ENCODE peak calls at places on chromosomes 1 and 21, in six cellular contexts. V is bronchial epithelial cell; J is right cardiac atrium; O is C1 segment of cervical spinal cord; P is heart right ventricle; S is activated CD4-positive, CD25-positive, alpha-beta regulatory T cell treated with anti-CD3 and anti-CD28 coated beads, Interleukin-2, amount 50 U/mL, for 16 hours. R is an unnamed sample.
A peak's percentile ranks its signal among the peaks of the same experiment; 100 is the strongest.

GRCh38 chr1:179814513-179814838 is 63.1 kb downstream of the TOR1AIP2 start:
- DNase-seq in V (no peak), J (peak; percentile 78), O (peak; percentile 55), P (peak; percentile 68), S (no peak), R (peak; percentile 80)

GRCh38 chr1:85361106-85361505 is 84.7 kb upstream of the BCL10 start:
- DNase-seq in V (no peak), J (peak; percentile 16), O (no peak), P (no peak), S (no peak), R (no peak)

GRCh38 chr1:164587617-164588367 is 28.8 kb downstream of the PBX1 start:
- DNase-seq in V (no peak), J (no peak), O (no peak), P (no peak), S (no peak), R (no peak)

GRCh38 chr1:53274026-53274425 is 35.7 kb upstream of the MAGOH start:
- DNase-seq in V (no peak), J (no peak), O (no peak), P (no peak), S (no peak), R (no peak)

GRCh38 chr1:163201906-163202305 is 810 bp downstream of the RGS5 start:
- DNase-seq in V (no peak), J (no peak), O (no peak), P (no peak), S (no peak), R (no peak)

GRCh38 chr1:196651637-196652215 is at the start of gene CFH:
- DNase-seq in V (peak; percentile 78), J (no peak), O (no peak), P (no peak), S (no peak), R (no peak)

GRCh38 chr1:235588916-235589515 is 60.6 kb downstream of the GNG4 start:
- DNase-seq in V (peak; percentile 48), J (no peak), O (no peak), P (no peak), S (no peak), R (peak; percentile 31)

GRCh38 chr1:12060500-12060899 is 2.6 kb upstream of the TNFRSF8 start:
- DNase-seq in V (no peak), J (no peak), O (no peak), P (no peak), S (no peak), R (no peak)

GRCh38 chr1:180154325-180155201 is at the start of gene QSOX1:
- DNase-seq in V (peak; percentile 63), J (peak; percentile 93), O (peak; percentile 91), P (peak; percentile 91), S (peak; percentile 74), R (peak; percentile 96)

GRCh38 chr21:25639167-25639921 is at the start of gene JAM2:
- DNase-seq in V (no peak), J (peak; percentile 45), O (peak; percentile 42), P (peak; percentile 58), S (no peak), R (peak; percentile 67)

GRCh38 chr21:19256934-19257660 is 853.5 kb upstream of the TMPRSS15 start:
- DNase-seq in V (no peak), J (peak; percentile 21), O (no peak), P (no peak), S (no peak), R (no peak)

GRCh38 chr1:156836892-156837291 is 20.2 kb upstream of the SH2D2A start:
- DNase-seq in V (no peak), J (no peak), O (no peak), P (no peak), S (no peak), R (no peak)

GRCh38 chr21:17467392-17467791 is 45.5 kb upstream of the CXADR start:
- DNase-seq in V (peak; percentile 27), J (no peak), O (no peak), P (no peak), S (no peak), R (no peak)

GRCh38 chr1:80171101-80171500 is 1164.6 kb upstream of the ADGRL4 start:
- DNase-seq in V (peak; percentile 4), J (no peak), O (no peak), P (no peak), S (no peak), R (no peak)

GRCh38 chr1:247373721-247374141 is 42.1 kb upstream of the ZNF496 start:
- DNase-seq in V (no peak), J (peak; percentile 57), O (no peak), P (peak; percentile 60), S (peak; percentile 17), R (peak; percentile 67)

GRCh38 chr1:179474713-179475112 is 101.0 kb downstream of the NPHS2 start:
- DNase-seq in V (no peak), J (no peak), O (no peak), P (no peak), S (no peak), R (no peak)

GRCh38 chr1:151197863-151198253 is 494 bp upstream of the PIP5K1A start:
- DNase-seq in V (peak; percentile 62), J (no peak), O (no peak), P (no peak), S (no peak), R (no peak)

GRCh38 chr1:7471836-7472235 is 299.3 kb upstream of the VAMP3 start:
- DNase-seq in V (no peak), J (no peak), O (peak; percentile 9), P (no peak), S (no peak), R (no peak)

GRCh38 chr1:14571810-14572767 is 26.4 kb upstream of the KAZN start:
- DNase-seq in V (no peak), J (no peak), O (peak; percentile 6), P (no peak), S (no peak), R (no peak)

GRCh38 chr1:76291186-76291585 is 216.6 kb downstream of the ST6GALNAC3 start:
- DNase-seq in V (no peak), J (no peak), O (no peak), P (no peak), S (no peak), R (no peak)

GRCh38 chr21:46181436-46181835 is 2.8 kb downstream of the SPATC1L start:
- DNase-seq in V (no peak), J (no peak), O (no peak), P (peak; percentile 11), S (no peak), R (no peak)

GRCh38 chr21:42165901-42166300 is 53.0 kb upstream of the ABCG1 start:
- DNase-seq in V (no peak), J (no peak), O (no peak), P (no peak), S (no peak), R (peak; percentile 36)

GRCh38 chr1:244160455-244161020 is 109.5 kb downstream of the ZBTB18 start:
- DNase-seq in V (no peak), J (no peak), O (no peak), P (no peak), S (no peak), R (no peak)

GRCh38 chr1:203278087-203278884 is 27.0 kb upstream of the BTG2 start:
- DNase-seq in V (peak; percentile 68), J (peak; percentile 98), O (peak; percentile 77), P (peak; percentile 96), S (no peak), R (peak; percentile 79)

R was measured in upper lobe of right lung.